ENCODE peak calls at places on chromosomes 7 and 10, in six cellular contexts. Z is activated CD8-positive, alpha-beta memory T cell treated with anti-CD3 and anti-CD28 coated beads for 1 hour; B is GDM1; W is aorta; J is HFF-Myc; X is cardiac fibroblast. N is an unnamed sample.

GRCh38 chr7:590731-591551 is 71.3 kb upstream of the PDGFA start:
- DNase-seq in W (peak), X (no peak), B (no peak), J (no peak), Z (no peak), N (no peak)

GRCh38 chr10:33126118-33126517 is 168.1 kb upstream of the ITGB1 start:
- DNase-seq in J (no peak), W (no peak), X (peak), Z (no peak), B (peak), N (no peak)

GRCh38 chr7:130421685-130422084 is 19.1 kb downstream of the CEP41 start:
- DNase-seq in W (no peak), X (peak), Z (no peak), B (no peak), J (no peak), N (no peak)

GRCh38 chr10:100661546-100661945 is 83.8 kb upstream of the PAX2 start:
- DNase-seq in Z (no peak), J (no peak), B (no peak), W (no peak), X (no peak), N (no peak)

GRCh38 chr10:48431871-48432270 is 125.4 kb downstream of the MAPK8 start:
- DNase-seq in X (peak), J (no peak), W (no peak), B (no peak), Z (no peak), N (no peak)

GRCh38 chr10:79308969-79309665 is 38.2 kb upstream of the PPIF start:
- DNase-seq in Z (no peak), B (no peak), W (no peak), J (no peak), X (no peak), N (no peak)

GRCh38 chr10:85862771-85863170 is 503.8 kb downstream of the GRID1 start:
- DNase-seq in B (peak), W (no peak), Z (no peak), J (no peak), X (no peak), N (no peak)

GRCh38 chr10:10831085-10831484 is 186.6 kb upstream of the CELF2 start:
- DNase-seq in W (peak), X (peak), J (peak), Z (no peak), B (no peak), N (no peak)